ENCODE peak calls at places on chromosome X, in four cellular contexts. R, D, K and E are unnamed samples.

GRCh38 chrX:32269877-32270276 is 941.5 kb downstream of the DMD start:
- DNase-seq in R (no peak), D (no peak), K (no peak), E (no peak)

GRCh38 chrX:130669233-130669632 is 233.8 kb downstream of the ENOX2 start:
- DNase-seq in R (no peak), D (no peak), K (no peak), E (no peak)

GRCh38 chrX:39196192-39197102 is 395.2 kb downstream of the MID1IP1 start:
- DNase-seq in R (no peak), D (no peak), K (no peak), E (no peak)

GRCh38 chrX:80648023-80648422 is 161.7 kb downstream of the BRWD3 start:
- DNase-seq in R (no peak), D (peak; percentile 21), K (no peak), E (no peak)

GRCh38 chrX:47900833-47901232 is 64.1 kb downstream of the ZNF81 start:
- DNase-seq in R (no peak), D (no peak), K (no peak), E (no peak)

GRCh38 chrX:150869450-150869849 is 29.0 kb downstream of the CD99L2 start:
- DNase-seq in R (no peak), D (no peak), K (no peak), E (no peak)

GRCh38 chrX:118346258-118347094 is 570 bp downstream of the WDR44 start:
- DNase-seq in R (peak; percentile 7), D (peak; percentile 43), K (no peak), E (no peak)

GRCh38 chrX:68568136-68568535 is 69.3 kb downstream of the YIPF6 start:
- DNase-seq in R (no peak), D (no peak), K (no peak), E (no peak)

GRCh38 chrX:19194285-19195242 is 72.3 kb upstream of the ADGRG2 start:
- DNase-seq in R (no peak), D (no peak), K (no peak), E (no peak)

GRCh38 chrX:1316527-1316926 is 20.1 kb upstream of the IL3RA start:
- DNase-seq in R (no peak), D (no peak), K (no peak), E (no peak)

GRCh38 chrX:356385-357034 is 30.2 kb downstream of the PPP2R3B start:
- DNase-seq in R (no peak), D (no peak), K (no peak), E (no peak)

GRCh38 chrX:153476628-153477027 is 6.3 kb upstream of the HAUS7 start:
- DNase-seq in R (no peak), D (no peak), K (no peak), E (no peak)

GRCh38 chrX:150506486-150506885 is 61.9 kb upstream of the MTM1 start:
- DNase-seq in R (no peak), D (no peak), K (peak; percentile 47), E (no peak)

GRCh38 chrX:79080131-79080530 is 64.4 kb upstream of the GPR174 start:
- DNase-seq in R (no peak), D (no peak), K (no peak), E (no peak)

GRCh38 chrX:149950681-149951080 is 12.4 kb upstream of the EOLA2 start:
- DNase-seq in R (peak; percentile 16), D (peak; percentile 51), K (no peak), E (peak; percentile 11)

GRCh38 chrX:817759-818158 is 187.2 kb downstream of the SHOX start:
- DNase-seq in R (no peak), D (no peak), K (no peak), E (no peak)

GRCh38 chrX:130916636-130917422 is 13.8 kb upstream of the ENOX2 start:
- DNase-seq in R (peak; percentile 35), D (peak; percentile 79), K (peak; percentile 47), E (peak; percentile 23)

GRCh38 chrX:46376246-46376885 is 168.9 kb downstream of the ZNF674 start:
- DNase-seq in R (peak; percentile 57), D (peak; percentile 22), K (no peak), E (peak; percentile 54)

GRCh38 chrX:123830309-123830708 is 29.5 kb upstream of the XIAP start:
- DNase-seq in R (peak; percentile 91), D (no peak), K (no peak), E (no peak)

GRCh38 chrX:38811515-38812239 is 10.4 kb downstream of the MID1IP1 start:
- DNase-seq in R (no peak), D (no peak), K (no peak), E (no peak)

GRCh38 chrX:102950908-102951866 is 14.1 kb downstream of the RAB40AL start:
- DNase-seq in R (peak; percentile 27), D (peak; percentile 76), K (peak; percentile 83), E (peak; percentile 69)

GRCh38 chrX:23938690-23939089 is 30.9 kb downstream of the CXorf58 start:
- DNase-seq in R (no peak), D (no peak), K (no peak), E (no peak)
- TF ChIP-seq SUZ12 in R (no peak), D (no peak), K (no peak), E (no peak)

GRCh38 chrX:129653985-129654651 is 638 bp downstream of the APLN start:
- DNase-seq in R (no peak), D (peak; percentile 62), K (no peak), E (no peak)

GRCh38 chrX:129651756-129652564 is 2.8 kb downstream of the APLN start:
- DNase-seq in R (no peak), D (no peak), K (no peak), E (no peak)

GRCh38 chrX:129654652-129655546 is at the start of gene APLN:
- DNase-seq in R (no peak), D (peak; percentile 68), K (peak; percentile 54), E (no peak)

GRCh38 chrX:129652565-129653169 is 2.1 kb downstream of the APLN start:
- DNase-seq in R (no peak), D (no peak), K (no peak), E (no peak)

GRCh38 chrX:129653181-129653984 is 1.4 kb downstream of the APLN start:
- DNase-seq in R (no peak), D (no peak), K (no peak), E (no peak)
- TF ChIP-seq SUZ12 in R (no peak), D (no peak), K (no peak), E (no peak)

DNA sequence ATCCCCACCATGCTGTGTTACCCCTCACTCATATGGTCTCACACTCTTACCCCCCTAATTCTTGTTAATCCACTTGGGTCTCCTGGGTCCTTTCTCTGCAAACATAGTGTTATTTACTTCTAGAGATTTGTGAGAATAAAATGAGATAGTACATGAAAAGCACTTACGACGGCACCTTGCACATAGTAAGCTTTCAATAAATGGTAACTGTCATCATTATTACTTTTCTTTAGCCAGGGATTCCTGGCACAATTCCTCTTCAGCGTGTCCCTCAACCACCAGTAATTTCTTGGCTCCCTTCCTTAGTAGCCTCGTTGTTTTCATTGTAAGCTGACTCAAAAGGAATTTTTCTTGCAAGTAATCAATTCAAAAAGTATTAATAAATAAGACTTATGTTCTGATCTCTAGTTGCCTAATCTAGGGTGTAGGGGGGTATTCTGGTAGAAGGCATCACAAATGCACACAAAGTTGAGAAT is 30.1 kb upstream of the RBMX start:
- DNase-seq in R (no peak), D (no peak), K (no peak), E (no peak)
- TF ChIP-seq SUZ12 in R (no peak), D (no peak), K (no peak), E (no peak)

GRCh38 chrX:75781618-75782017 is 3.4 kb downstream of the MAGEE2 start:
- DNase-seq in R (no peak), D (no peak), K (no peak), E (no peak)

GRCh38 chrX:75786290-75786689 is 1.2 kb upstream of the MAGEE2 start:
- DNase-seq in R (no peak), D (no peak), K (no peak), E (no peak)

DNA sequence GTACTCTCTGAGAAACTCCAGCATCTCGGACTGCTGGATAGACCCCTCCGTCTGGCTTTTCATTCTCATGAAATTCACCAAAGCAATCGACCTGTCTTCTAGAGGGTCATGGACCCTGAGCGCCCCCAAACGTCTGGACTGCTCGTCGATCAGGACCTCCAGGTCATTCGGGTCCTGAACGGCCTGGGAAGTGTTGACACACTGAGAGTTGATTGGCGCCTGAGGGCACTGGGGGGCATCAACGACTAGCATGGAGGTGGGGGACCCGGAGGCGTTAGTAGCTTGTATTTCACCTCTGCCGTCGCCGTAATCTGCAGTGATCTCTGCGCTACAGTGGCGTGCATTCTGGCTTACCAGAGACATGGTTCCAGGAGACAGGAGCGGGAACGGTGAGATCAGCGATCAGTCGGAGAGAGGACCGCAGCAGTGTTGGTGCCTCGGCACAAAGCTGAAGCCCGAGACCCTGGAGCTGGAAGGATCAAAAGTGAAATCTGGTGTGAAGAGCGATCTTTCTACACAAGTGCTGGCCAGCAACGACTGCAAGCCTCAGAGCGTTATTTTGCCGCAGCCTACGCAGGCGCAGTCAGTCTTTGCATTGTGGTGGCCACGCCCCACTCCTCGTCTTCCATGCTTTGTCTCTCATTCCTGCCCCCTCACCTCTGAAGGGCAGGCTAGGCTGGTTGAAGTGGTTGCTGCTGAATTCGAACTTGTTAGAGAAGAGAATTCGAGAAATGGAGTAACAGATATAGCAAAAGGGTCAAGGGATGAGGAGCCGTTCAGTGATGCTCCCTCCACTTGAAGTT is at the start of gene MAGEE2:
- DNase-seq in R (peak; percentile 0), D (no peak), K (no peak), E (no peak)
- TF ChIP-seq SUZ12 in R (no peak), D (no peak), K (no peak), E (no peak)

DNA sequence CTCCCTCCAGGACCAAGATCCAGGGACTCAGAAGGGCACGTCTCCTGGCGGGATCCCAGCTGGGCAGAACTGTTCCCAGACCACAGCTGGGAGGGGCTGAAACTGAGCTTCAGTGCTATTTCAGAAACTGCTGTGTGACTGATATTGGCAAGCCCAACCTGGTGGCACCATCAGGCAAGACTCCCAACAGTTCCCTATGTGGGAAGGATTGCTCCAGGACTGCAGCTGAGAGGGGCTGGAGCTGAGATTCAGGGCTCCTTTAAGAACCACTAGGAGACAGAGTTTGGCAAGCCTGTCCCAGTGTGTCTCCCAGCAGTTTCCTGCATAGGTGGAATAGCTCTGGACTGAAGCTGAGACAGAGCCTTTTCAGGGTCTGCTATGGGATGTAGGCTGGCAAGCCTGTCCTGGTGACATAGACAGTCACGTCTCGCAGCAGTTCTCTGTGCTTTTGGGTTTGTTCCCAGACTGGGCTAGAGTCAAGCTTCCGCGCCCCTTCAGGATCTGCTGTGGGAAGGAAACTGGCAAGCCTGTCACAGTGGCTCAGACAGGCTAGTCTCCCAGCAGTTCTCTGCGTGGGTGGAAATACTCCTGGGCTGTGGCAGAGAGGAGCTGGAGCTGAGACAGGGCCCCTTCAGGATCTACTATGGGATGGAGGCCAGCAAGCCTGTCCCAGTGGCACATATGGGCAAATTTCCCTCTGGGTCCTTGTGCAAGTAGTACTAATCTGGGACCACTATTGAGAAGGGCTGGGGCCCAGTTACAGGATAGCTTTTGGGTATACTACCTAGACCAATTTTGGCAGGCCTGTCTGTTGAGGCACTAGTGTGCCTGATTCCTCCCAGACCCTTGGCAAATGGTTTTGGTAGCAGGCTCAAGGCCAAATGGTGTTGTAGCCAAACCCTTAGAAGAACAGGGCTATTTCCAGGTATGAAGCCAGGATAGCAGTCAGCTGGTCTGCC is 20.2 kb upstream of the MED14 start:
- DNase-seq in R (no peak), D (no peak), K (no peak), E (no peak)
- TF ChIP-seq SUZ12 in R (no peak), D (no peak), K (no peak), E (no peak)

DNA sequence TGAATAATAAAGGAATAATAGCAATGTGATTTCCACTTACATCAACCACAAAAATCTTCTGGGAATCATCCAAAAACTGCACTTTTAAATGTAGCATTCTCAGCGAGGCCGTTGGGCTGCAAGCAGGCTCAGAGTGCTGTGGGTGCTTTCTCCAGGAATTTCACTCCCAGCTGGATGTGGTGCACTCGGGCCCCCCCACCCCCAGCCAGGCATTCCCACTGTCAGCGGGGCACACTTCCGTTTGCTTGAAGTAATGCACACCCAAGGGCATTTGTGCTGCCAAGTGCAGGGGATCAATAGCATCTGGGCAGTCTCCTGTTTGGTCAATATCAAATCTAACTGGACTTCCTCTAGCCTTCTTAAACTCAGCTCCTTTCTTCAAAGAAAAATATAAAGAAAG is at the start of gene FRMD7:
- DNase-seq in R (no peak), D (no peak), K (no peak), E (no peak)
- TF ChIP-seq SUZ12 in R (no peak), D (no peak), K (no peak), E (no peak)